ENCODE peak calls at places on chromosomes 6 and 20, in ten cellular contexts. R, E, L, D, U, F, A, Y, N and K are unnamed samples.

GRCh38 chr6:33730611-33731010 is 16.1 kb downstream of the IP6K3 start:
- DNase-seq in R (no peak), E (peak), L (no peak), D (no peak), U (no peak), F (no peak), A (no peak), Y (no peak), N (no peak), K (no peak)

GRCh38 chr20:2022163-2022562 is 28.3 kb upstream of the PDYN start:
- DNase-seq in R (no peak), E (no peak), L (no peak), D (no peak), U (no peak), F (no peak), A (no peak), Y (no peak), N (no peak), K (no peak)

GRCh38 chr20:37803476-37804307 is 99.2 kb upstream of the VSTM2L start:
- DNase-seq in R (no peak), E (no peak), L (no peak), D (no peak), U (no peak), F (peak), A (no peak), Y (no peak), N (no peak), K (no peak)

GRCh38 chr20:58986968-58987517 is 6.0 kb downstream of the NELFCD start:
- DNase-seq in R (no peak), E (no peak), L (no peak), D (no peak), U (no peak), F (no peak), A (no peak), Y (no peak), N (no peak), K (no peak)

GRCh38 chr6:90107721-90108364 is 188.8 kb downstream of the BACH2 start:
- DNase-seq in R (no peak), E (no peak), L (no peak), D (no peak), U (no peak), F (peak), A (no peak), Y (no peak), N (no peak), K (no peak)

GRCh38 chr20:59668926-59669325 is 64.6 kb downstream of the PHACTR3 start:
- DNase-seq in R (no peak), E (no peak), L (no peak), D (no peak), U (no peak), F (no peak), A (no peak), Y (no peak), N (peak), K (no peak)

GRCh38 chr6:84568971-84569370 is 195.4 kb downstream of the TBX18 start:
- DNase-seq in R (peak), E (no peak), L (peak), D (no peak), U (peak), F (no peak), A (no peak), Y (peak), N (no peak), K (no peak)

GRCh38 chr6:11410539-11411307 is 126.8 kb upstream of the TMEM170B start:
- DNase-seq in R (no peak), E (no peak), L (no peak), D (no peak), U (no peak), F (peak), A (no peak), Y (no peak), N (no peak), K (no peak)

GRCh38 chr6:29742191-29742590 is 19.0 kb downstream of the HLA-F start:
- DNase-seq in R (no peak), E (no peak), L (no peak), D (no peak), U (no peak), F (no peak), A (no peak), Y (no peak), N (no peak), K (no peak)

GRCh38 chr6:17385660-17386059 is 7.7 kb upstream of the CAP2 start:
- DNase-seq in R (peak), E (no peak), L (peak), D (no peak), U (no peak), F (no peak), A (no peak), Y (peak), N (no peak), K (peak)

GRCh38 chr20:51417745-51418529 is 124.6 kb downstream of the NFATC2 start:
- DNase-seq in R (no peak), E (no peak), L (no peak), D (no peak), U (no peak), F (peak), A (no peak), Y (no peak), N (no peak), K (no peak)

GRCh38 chr6:84836366-84836765 is 72.0 kb upstream of the TBX18 start:
- DNase-seq in R (no peak), E (no peak), L (no peak), D (no peak), U (no peak), F (no peak), A (no peak), Y (no peak), N (no peak), K (no peak)

GRCh38 chr6:128600397-128600951 is 80.1 kb upstream of the PTPRK start:
- DNase-seq in R (peak), E (no peak), L (peak), D (no peak), U (peak), F (peak), A (no peak), Y (peak), N (peak), K (peak)
- H3K4me3 ChIP-seq in R (no peak), E (no peak), L (no peak), D (no peak), U (no peak), F (no peak), A (no peak), Y (no peak), N (no peak), K (no peak)

GRCh38 chr6:161973064-161973463 is 699.2 kb upstream of the AGPAT4 start:
- DNase-seq in R (no peak), E (no peak), L (no peak), D (no peak), U (no peak), F (no peak), A (no peak), Y (no peak), N (no peak), K (no peak)

GRCh38 chr6:161976569-161976968 is 702.7 kb upstream of the AGPAT4 start:
- DNase-seq in R (no peak), E (no peak), L (no peak), D (no peak), U (no peak), F (no peak), A (no peak), Y (no peak), N (no peak), K (no peak)
- H3K4me3 ChIP-seq in R (no peak), E (no peak), L (no peak), D (no peak), U (no peak), F (no peak), A (no peak), Y (no peak), N (no peak), K (no peak)

DNA sequence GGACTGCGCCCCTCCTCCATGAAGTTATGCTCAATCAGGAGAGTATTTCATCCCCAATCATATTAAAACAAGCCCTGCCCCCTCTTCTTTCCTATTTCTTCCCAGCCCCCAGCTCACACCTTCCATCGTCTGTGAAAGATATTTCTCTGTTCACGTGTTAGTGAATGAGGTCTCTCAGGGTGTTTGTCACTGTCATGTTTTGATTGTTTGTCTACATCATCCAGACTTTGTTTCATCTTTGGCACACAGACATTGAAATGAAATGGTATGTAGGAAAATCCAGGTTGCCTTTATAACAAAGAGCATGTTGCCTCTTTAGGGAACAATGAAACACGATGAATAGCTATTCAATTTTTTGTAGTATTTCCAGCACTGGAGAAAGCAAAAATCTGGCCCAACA is 543.5 kb upstream of the CITED2 start:
- DNase-seq in R (no peak), E (no peak), L (no peak), D (no peak), U (no peak), F (no peak), A (no peak), Y (no peak), N (no peak), K (no peak)
- H3K4me3 ChIP-seq in R (no peak), E (no peak), L (no peak), D (no peak), U (no peak), F (no peak), A (no peak), Y (no peak), N (no peak), K (no peak)

GRCh38 chr6:73655341-73655917 is 1.6 kb upstream of the SLC17A5 start:
- DNase-seq in R (no peak), E (no peak), L (peak), D (no peak), U (no peak), F (no peak), A (no peak), Y (no peak), N (no peak), K (no peak)
- H3K4me3 ChIP-seq in R (no peak), E (peak), L (peak), D (no peak), U (no peak), F (peak), A (peak), Y (no peak), N (peak), K (no peak)

GRCh38 chr6:38146021-38146657 is 326.6 kb downstream of the ZFAND3 start:
- DNase-seq in R (no peak), E (no peak), L (peak), D (no peak), U (no peak), F (no peak), A (no peak), Y (no peak), N (peak), K (no peak)
- H3K4me3 ChIP-seq in R (no peak), E (no peak), L (no peak), D (no peak), U (no peak), F (no peak), A (no peak), Y (no peak), N (no peak), K (no peak)

GRCh38 chr6:106163446-106163965 is 77.4 kb downstream of the PRDM1 start:
- DNase-seq in R (peak), E (no peak), L (peak), D (no peak), U (peak), F (peak), A (peak), Y (peak), N (no peak), K (peak)
- H3K4me3 ChIP-seq in R (no peak), E (no peak), L (peak), D (no peak), U (peak), F (peak), A (no peak), Y (peak), N (no peak), K (peak)

DNA sequence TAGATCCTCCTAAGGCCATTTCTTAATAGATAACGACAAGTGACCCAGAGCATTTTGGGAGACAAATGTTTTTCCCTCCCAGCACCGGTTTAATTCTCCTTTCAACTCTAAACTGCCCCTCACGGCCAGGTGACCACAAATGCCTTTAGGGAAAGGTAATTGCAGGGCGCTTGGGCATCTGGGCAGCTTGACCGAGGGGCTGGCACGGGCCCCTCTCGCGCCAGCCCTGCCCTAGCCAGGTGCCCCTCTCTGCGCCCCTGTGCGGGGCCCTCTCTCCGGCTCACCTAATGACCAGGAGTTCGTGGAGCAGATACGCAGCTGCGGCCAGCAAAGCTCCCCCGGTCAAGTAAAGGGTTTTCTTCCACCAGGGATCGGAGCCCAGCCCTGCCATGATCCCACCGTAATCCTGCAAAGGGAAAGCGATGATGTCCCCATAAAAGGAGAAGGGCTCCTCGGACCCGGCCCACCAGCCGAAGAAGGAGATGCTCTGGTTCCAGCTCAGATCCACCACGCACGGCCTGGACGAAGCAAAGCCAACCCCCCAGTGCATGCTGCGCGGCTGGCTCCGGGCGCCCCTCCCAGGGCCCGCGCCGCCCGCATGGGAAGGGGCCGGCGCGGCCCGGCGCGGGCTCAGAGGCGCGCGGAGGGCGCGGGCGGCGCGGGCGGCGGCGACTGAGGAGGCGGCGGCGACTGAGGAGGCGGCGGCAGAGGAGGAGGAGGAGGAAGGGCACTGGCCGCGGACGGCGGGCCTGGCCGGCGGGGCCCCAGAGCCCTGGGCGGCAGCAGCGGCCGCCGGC is 453 bp downstream of the FAXC start:
- DNase-seq in R (no peak), E (no peak), L (no peak), D (no peak), U (no peak), F (no peak), A (no peak), Y (no peak), N (no peak), K (no peak)
- H3K4me3 ChIP-seq in R (peak), E (peak), L (peak), D (peak), U (peak), F (peak), A (no peak), Y (peak), N (peak), K (peak)

GRCh38 chr6:6760054-6760453 is 171.5 kb downstream of the LY86 start:
- DNase-seq in R (no peak), E (no peak), L (no peak), D (no peak), U (no peak), F (no peak), A (no peak), Y (no peak), N (no peak), K (no peak)

GRCh38 chr6:6764764-6765434 is 176.4 kb downstream of the LY86 start:
- DNase-seq in R (no peak), E (no peak), L (no peak), D (no peak), U (no peak), F (no peak), A (no peak), Y (no peak), N (no peak), K (no peak)

GRCh38 chr6:6758546-6758914 is 170.0 kb downstream of the LY86 start:
- DNase-seq in R (no peak), E (no peak), L (no peak), D (no peak), U (no peak), F (no peak), A (no peak), Y (no peak), N (no peak), K (no peak)

GRCh38 chr6:6753301-6753700 is 164.8 kb downstream of the LY86 start:
- DNase-seq in R (no peak), E (no peak), L (no peak), D (no peak), U (no peak), F (no peak), A (no peak), Y (no peak), N (no peak), K (no peak)

GRCh38 chr6:6758915-6759654 is 170.6 kb downstream of the LY86 start:
- DNase-seq in R (peak), E (no peak), L (peak), D (peak), U (peak), F (peak), A (no peak), Y (peak), N (peak), K (no peak)
- H3K4me3 ChIP-seq in R (peak), E (peak), L (no peak), D (no peak), U (peak), F (no peak), A (no peak), Y (peak), N (no peak), K (peak)